ENCODE peak calls at places on chromosomes 3 and 15, in four cellular contexts. C, B, E and Q are unnamed samples.

GRCh38 chr3:53318522-53318921 is 28.8 kb downstream of the DCP1A start:
- DNase-seq in E (no peak), C (peak), B (no peak), Q (no peak)

GRCh38 chr3:111662907-111663306 is 67.8 kb upstream of the ZBED2 start:
- DNase-seq in B (no peak), E (no peak), C (no peak), Q (no peak)

GRCh38 chr15:98505611-98506031 is 142.7 kb upstream of the IGF1R start:
- DNase-seq in B (no peak), E (no peak), C (peak), Q (peak)

GRCh38 chr3:43286886-43287301 is 554 bp downstream of the SNRK start:
- DNase-seq in C (no peak), B (no peak), E (no peak), Q (no peak)

GRCh38 chr3:110881069-110881468 is 190.5 kb upstream of the NECTIN3 start:
- DNase-seq in C (no peak), E (no peak), B (peak), Q (peak)

GRCh38 chr15:49270541-49271421 is 100.7 kb downstream of the GALK2 start:
- DNase-seq in C (no peak), E (no peak), B (peak), Q (no peak)

GRCh38 chr3:106157411-106157810 is 288.6 kb upstream of the CBLB start:
- DNase-seq in E (no peak), C (no peak), B (no peak), Q (no peak)

GRCh38 chr3:49803464-49804140 is 541 bp downstream of the INKA1 start:
- DNase-seq in C (peak), E (no peak), B (no peak), Q (peak)

GRCh38 chr3:121660356-121661171 is at the start of gene HCLS1:
- DNase-seq in C (no peak), E (peak), B (peak), Q (peak)

DNA sequence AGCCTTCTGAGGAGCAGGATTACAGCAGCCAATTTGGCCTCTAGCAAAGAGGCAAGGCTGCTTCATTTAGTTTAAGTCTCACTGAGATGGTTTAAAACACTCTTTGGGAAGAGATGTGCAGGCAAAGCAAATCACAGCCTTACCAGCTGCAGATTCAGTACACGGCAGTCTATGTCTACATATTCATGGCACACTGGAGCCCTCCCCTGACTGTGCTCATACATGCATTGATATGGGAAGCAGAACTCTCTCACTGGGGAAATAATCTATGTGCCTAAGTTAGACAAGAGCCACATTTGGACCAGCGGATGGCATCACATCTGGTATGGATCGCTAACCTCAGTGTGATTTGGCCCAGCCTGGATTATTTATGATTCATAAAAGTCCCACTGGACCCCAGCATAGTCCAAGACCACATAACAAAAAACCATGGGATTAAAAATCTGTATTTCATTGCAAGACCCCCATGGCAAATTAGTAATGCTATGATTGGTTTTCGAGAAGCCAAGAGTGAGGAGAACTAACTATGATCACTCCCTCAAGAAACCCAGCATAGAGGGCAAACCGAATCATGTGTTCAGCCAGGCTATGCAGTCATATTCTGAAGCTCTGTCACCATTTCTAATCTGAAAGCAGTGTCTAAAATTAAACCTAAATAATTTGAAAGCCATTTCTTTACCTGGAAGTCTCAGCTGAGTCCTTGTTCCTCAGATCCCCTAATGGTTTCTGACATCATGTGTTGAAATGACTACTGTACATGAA is 1.3 kb downstream of the PRICKLE2 start:
- DNase-seq in E (no peak), B (peak), C (no peak), Q (no peak)
- TF ChIP-seq CTCF in E (no peak), B (peak), C (peak), Q (no peak)

GRCh38 chr3:54339608-54340007 is 217.3 kb downstream of the CACNA2D3 start:
- DNase-seq in E (no peak), B (no peak), C (no peak), Q (no peak)
- TF ChIP-seq CTCF in E (no peak), B (no peak), C (no peak), Q (no peak)

GRCh38 chr3:185070491-185071335 is 82.1 kb downstream of the C3orf70 start:
- DNase-seq in E (no peak), C (no peak), B (no peak), Q (no peak)
- TF ChIP-seq CTCF in E (no peak), C (peak), B (no peak), Q (no peak)

GRCh38 chr3:52203701-52204100 is 5.7 kb downstream of the ALAS1 start:
- DNase-seq in E (no peak), C (no peak), B (no peak), Q (no peak)

GRCh38 chr3:52200981-52201679 is 3.2 kb downstream of the ALAS1 start:
- DNase-seq in C (no peak), E (no peak), B (no peak), Q (no peak)

GRCh38 chr3:52202384-52203077 is 4.6 kb downstream of the ALAS1 start:
- DNase-seq in B (no peak), C (no peak), E (no peak), Q (no peak)

GRCh38 chr3:52205727-52206372 is 7.9 kb downstream of the ALAS1 start:
- DNase-seq in E (no peak), B (no peak), C (no peak), Q (no peak)

DNA sequence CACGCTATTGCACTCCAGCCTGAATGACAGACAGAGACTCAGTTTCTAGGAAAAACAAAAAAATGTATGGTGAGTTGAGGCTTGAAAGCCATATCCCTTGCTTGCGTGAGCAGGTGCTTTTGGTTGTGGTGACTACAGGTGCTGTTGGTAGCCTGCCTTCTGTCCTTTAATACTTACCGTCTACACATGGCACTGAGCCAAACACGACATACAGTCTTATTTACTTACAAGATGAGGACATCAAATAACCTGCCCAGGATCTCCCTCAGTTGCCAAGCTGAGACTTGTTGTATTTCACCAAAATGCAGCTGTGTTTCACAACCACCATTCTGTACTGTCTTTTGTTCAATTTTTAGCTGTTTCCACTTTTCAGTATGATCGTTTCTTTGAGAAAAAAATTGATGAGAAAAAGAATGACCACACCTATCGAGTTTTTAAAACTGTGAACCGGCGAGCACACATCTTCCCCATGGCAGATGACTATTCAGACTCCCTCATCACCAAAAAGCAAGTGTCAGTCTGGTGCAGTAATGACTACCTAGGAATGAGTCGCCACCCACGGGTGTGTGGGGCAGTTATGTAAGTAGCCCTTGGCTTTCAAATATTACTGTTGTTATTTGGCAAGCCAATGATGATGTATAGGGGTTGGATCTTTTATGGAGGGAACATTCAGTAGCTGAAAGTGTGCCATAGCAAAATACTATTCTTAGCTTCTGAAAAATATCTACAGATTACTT is 6.5 kb downstream of the ALAS1 start:
- DNase-seq in B (no peak), C (no peak), E (no peak), Q (peak)
- TF ChIP-seq CTCF in B (no peak), C (no peak), E (no peak), Q (no peak)

DNA sequence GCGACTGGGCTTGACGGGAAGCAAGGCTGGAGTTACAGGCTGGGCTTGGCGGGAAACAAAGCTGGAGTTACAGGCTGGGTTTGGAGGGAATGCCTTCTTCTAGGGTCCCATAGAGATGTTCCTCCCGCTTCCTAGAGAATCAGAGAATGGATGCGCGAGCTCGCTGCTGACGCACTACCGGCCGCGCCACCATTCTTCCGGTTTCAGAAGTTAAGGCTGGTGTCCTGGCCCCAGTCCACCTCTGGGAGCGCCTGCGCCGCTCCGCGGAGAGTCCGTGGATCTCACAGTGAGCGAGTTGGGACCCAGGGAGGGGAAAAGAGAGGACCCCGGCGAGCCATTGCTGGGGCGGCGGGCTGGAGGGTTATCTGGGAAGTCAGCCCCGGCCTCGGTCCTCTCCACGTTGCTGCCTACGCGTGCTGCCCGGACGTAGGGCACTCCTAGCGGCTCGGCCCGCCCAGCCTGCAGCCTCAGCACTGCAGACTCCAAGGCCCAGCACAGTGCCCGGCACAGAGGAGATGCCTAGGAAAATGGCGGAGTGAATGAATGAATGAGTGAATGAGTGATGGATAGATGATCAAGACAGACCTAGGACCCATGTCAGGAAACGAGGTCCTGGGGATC is at the start of gene ZNF502:
- DNase-seq in B (peak), E (peak), C (peak), Q (peak)
- TF ChIP-seq CTCF in B (peak), E (peak), C (peak), Q (peak)

GRCh38 chr3:36736327-36736726 is 28.0 kb downstream of the DCLK3 start:
- DNase-seq in B (no peak), C (no peak), E (no peak), Q (no peak)
- TF ChIP-seq CTCF in B (no peak), C (no peak), E (no peak), Q (no peak)

DNA sequence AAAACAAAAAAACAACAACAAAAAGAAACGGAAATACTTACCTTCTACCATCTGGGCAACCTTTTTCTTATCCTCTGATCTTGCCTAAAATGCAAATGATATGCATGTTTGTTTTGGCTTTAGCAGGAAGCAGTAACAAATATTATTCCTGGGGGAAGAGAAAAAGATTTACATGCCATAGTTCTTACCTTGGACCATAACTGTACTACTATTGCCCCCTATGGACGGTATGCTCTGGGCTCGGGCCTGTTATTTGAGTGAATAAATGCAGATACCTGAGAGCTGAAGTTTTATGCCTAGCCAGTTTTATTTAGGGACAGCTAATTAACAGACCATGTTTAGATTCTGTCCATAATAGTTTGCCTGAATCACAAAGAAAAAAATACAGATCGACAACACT is 12.6 kb upstream of the STARD5 start:
- DNase-seq in B (no peak), C (no peak), E (no peak), Q (no peak)
- TF ChIP-seq CTCF in B (no peak), C (peak), E (no peak), Q (no peak)

GRCh38 chr3:95348879-95349278 is 1286.0 kb downstream of the NSUN3 start:
- DNase-seq in B (no peak), E (no peak), C (no peak), Q (no peak)
- TF ChIP-seq CTCF in B (no peak), E (no peak), C (no peak), Q (no peak)